ENCODE peak calls at places on chromosomes 5 and 9, in nine cellular contexts. A is Ammon's horn; T is activated T-helper 1 cell treated with anti-CD3 and anti-CD28 coated beads, Interleukin-12 subunit alpha, Interleukin-12 subunit beta, Interleukin-2, Interleukin-4 antibody, amounts not matched to agents 30 ng/mL and 10 ng/mL and 1 ng/mL, durations not matched to agents 14 hours and 24 hours and 36 hours; J is HFFc6; Y is T-helper 2 cell; S is activated T-helper 2 cell treated with anti-CD3 and anti-CD28 coated beads, Interferon-gamma antibody, Interleukin-2, Interleukin-4, amounts not matched to agents 10 μg/mL and 5 μg/mL and 100 μg/mL, durations not matched to agents 14 hours and 24 hours and 36 hours; U is effector memory CD4-positive, alpha-beta T cell; G is stimulated activated CD4-positive, alpha-beta T cell treated with anti-CD3 and anti-CD28 coated beads, Interleukin-4, amount 100 ng/mL, for 4 hours; W is NT2/D1. R is an unnamed sample.

GRCh38 chr9:22116751-22117150 is 107.6 kb upstream of the CDKN2B start:
- DNase-seq in A (no peak), T (no peak), J (no peak), Y (no peak), S (no peak), U (no peak), G (no peak), W (no peak), R (no peak)

GRCh38 chr9:105425817-105426433 is 21.9 kb upstream of the FSD1L start:
- DNase-seq in A (no peak), T (no peak), J (peak; percentile 38), Y (no peak), S (no peak), U (no peak), G (no peak), W (no peak), R (no peak)

GRCh38 chr5:69502375-69503143 is 10.0 kb downstream of the OCLN start:
- DNase-seq in A (no peak), T (no peak), J (peak; percentile 34), Y (no peak), S (no peak), U (no peak), G (no peak), W (no peak), R (no peak)

GRCh38 chr9:99118782-99119466 is 14.0 kb downstream of the TGFBR1 start:
- DNase-seq in A (peak; percentile 17), T (peak; percentile 50), J (no peak), Y (no peak), S (peak; percentile 49), U (peak; percentile 17), G (peak; percentile 22), W (no peak), R (peak; percentile 63)

GRCh38 chr5:129460951-129461815 is 1.1 kb downstream of the ADAMTS19 start:
- DNase-seq in A (peak; percentile 28), T (no peak), J (no peak), Y (no peak), S (no peak), U (no peak), G (no peak), W (peak; percentile 13), R (no peak)

GRCh38 chr9:86943223-86943870 is 4.0 kb downstream of the GAS1 start:
- DNase-seq in A (no peak), T (no peak), J (no peak), Y (no peak), S (no peak), U (no peak), G (no peak), W (no peak), R (no peak)

GRCh38 chr9:77375956-77376532 is 198.7 kb downstream of the VPS13A start:
- DNase-seq in A (no peak), T (no peak), J (no peak), Y (no peak), S (no peak), U (no peak), G (no peak), W (peak; percentile 49), R (no peak)

GRCh38 chr9:132237481-132237880 is 75.6 kb downstream of the NTNG2 start:
- DNase-seq in A (no peak), T (no peak), J (no peak), Y (no peak), S (no peak), U (no peak), G (no peak), W (no peak), R (no peak)

GRCh38 chr5:119347996-119348395 is 7.8 kb upstream of the TNFAIP8 start:
- DNase-seq in A (no peak), T (no peak), J (peak; percentile 37), Y (no peak), S (no peak), U (no peak), G (no peak), W (no peak), R (no peak)

GRCh38 chr5:5432020-5432707 is 9.7 kb downstream of the ICE1 start:
- DNase-seq in A (no peak), T (no peak), J (peak; percentile 54), Y (no peak), S (no peak), U (no peak), G (no peak), W (no peak), R (no peak)

GRCh38 chr5:17132444-17133083 is 84.9 kb upstream of the BASP1 start:
- DNase-seq in A (peak; percentile 16), T (no peak), J (peak; percentile 55), Y (no peak), S (no peak), U (no peak), G (no peak), W (no peak), R (no peak)

GRCh38 chr9:130405657-130406257 is 39.0 kb upstream of the ASS1 start:
- DNase-seq in A (no peak), T (no peak), J (no peak), Y (no peak), S (no peak), U (no peak), G (no peak), W (no peak), R (no peak)

GRCh38 chr5:73305386-73305785 is 132.4 kb downstream of the TMEM174 start:
- DNase-seq in A (no peak), T (no peak), J (no peak), Y (no peak), S (no peak), U (no peak), G (no peak), W (no peak), R (no peak)

GRCh38 chr9:38437193-38437823 is 13.1 kb upstream of the IGFBPL1 start:
- DNase-seq in A (no peak), T (no peak), J (peak; percentile 11), Y (no peak), S (no peak), U (no peak), G (no peak), W (no peak), R (no peak)

GRCh38 chr5:143683459-143683858 is 128.5 kb upstream of the HMHB1 start:
- DNase-seq in A (no peak), T (no peak), J (no peak), Y (no peak), S (no peak), U (no peak), G (no peak), W (no peak), R (no peak)

GRCh38 chr5:38601133-38601842 is 44.8 kb upstream of the LIFR start:
- DNase-seq in A (no peak), T (no peak), J (no peak), Y (no peak), S (no peak), U (no peak), G (no peak), W (no peak), R (no peak)